ENCODE peak calls at places on chromosomes 2 and 18, in six cellular contexts. One of them, this sample, is unnamed.
A peak's percentile ranks its signal among the peaks of the same experiment; 100 is the strongest.

GRCh38 chr2:169485650-169486138 is 6.4 kb downstream of the BBS5 start:
- DNase-seq in PC-3: no peak
- DNase-seq in GM23248: no peak
- DNase-seq in HCT116: no peak
- DNase-seq in mesendoderm: no peak
- DNase-seq in astrocyte: no peak
- DNase-seq in this sample: no peak

GRCh38 chr2:191950132-191950885 is 103.4 kb upstream of the CAVIN2 start:
- DNase-seq in GM23248: peak; percentile 77
- DNase-seq in HCT116: no peak
- DNase-seq in mesendoderm: peak; percentile 37
- DNase-seq in PC-3: peak; percentile 36
- DNase-seq in astrocyte: peak; percentile 56
- DNase-seq in this sample: no peak

GRCh38 chr2:120661551-120661950 is 74.1 kb upstream of the GLI2 start:
- DNase-seq in PC-3: no peak
- DNase-seq in GM23248: peak; percentile 35
- DNase-seq in HCT116: no peak
- DNase-seq in astrocyte: peak; percentile 10
- DNase-seq in mesendoderm: peak; percentile 86
- DNase-seq in this sample: peak; percentile 94

GRCh38 chr2:137659616-137660015 is 304.7 kb upstream of the HNMT start:
- DNase-seq in mesendoderm: peak; percentile 14
- DNase-seq in HCT116: no peak
- DNase-seq in GM23248: peak; percentile 50
- DNase-seq in PC-3: peak; percentile 76
- DNase-seq in astrocyte: no peak
- DNase-seq in this sample: no peak

GRCh38 chr2:197972017-197972416 is 167.6 kb downstream of the PLCL1 start:
- DNase-seq in mesendoderm: no peak
- DNase-seq in astrocyte: peak; percentile 65
- DNase-seq in HCT116: no peak
- DNase-seq in PC-3: peak; percentile 29
- DNase-seq in GM23248: peak; percentile 94
- DNase-seq in this sample: no peak

GRCh38 chr18:77374106-77374505 is 124.5 kb downstream of the GALR1 start:
- DNase-seq in HCT116: no peak
- DNase-seq in GM23248: no peak
- DNase-seq in mesendoderm: no peak
- DNase-seq in astrocyte: no peak
- DNase-seq in PC-3: no peak
- DNase-seq in this sample: no peak

GRCh38 chr18:60838677-60839076 is 466.1 kb upstream of the MC4R start:
- DNase-seq in mesendoderm: no peak
- DNase-seq in HCT116: no peak
- DNase-seq in PC-3: no peak
- DNase-seq in astrocyte: no peak
- DNase-seq in GM23248: peak; percentile 0
- DNase-seq in this sample: no peak

GRCh38 chr18:69490813-69491212 is 90.1 kb downstream of the DOK6 start:
- DNase-seq in HCT116: no peak
- DNase-seq in astrocyte: peak; percentile 74
- DNase-seq in PC-3: peak; percentile 43
- DNase-seq in mesendoderm: peak; percentile 25
- DNase-seq in GM23248: peak; percentile 65
- DNase-seq in this sample: no peak

GRCh38 chr2:239502430-239503221 is 101.8 kb upstream of the HDAC4 start:
- DNase-seq in GM23248: no peak
- DNase-seq in astrocyte: no peak
- DNase-seq in HCT116: no peak
- DNase-seq in PC-3: no peak
- DNase-seq in mesendoderm: no peak
- DNase-seq in this sample: no peak

GRCh38 chr2:128519517-128520215 is 201.0 kb upstream of the HS6ST1 start:
- DNase-seq in HCT116: no peak
- DNase-seq in mesendoderm: no peak
- DNase-seq in GM23248: no peak
- DNase-seq in astrocyte: no peak
- DNase-seq in PC-3: no peak
- DNase-seq in this sample: no peak

GRCh38 chr2:225637199-225637598 is 237.7 kb downstream of the NYAP2 start:
- DNase-seq in mesendoderm: no peak
- DNase-seq in GM23248: peak; percentile 13
- DNase-seq in PC-3: no peak
- DNase-seq in HCT116: no peak
- DNase-seq in astrocyte: no peak
- DNase-seq in this sample: no peak

GRCh38 chr2:33240178-33240577 is 236.3 kb upstream of the RASGRP3 start:
- DNase-seq in HCT116: no peak
- DNase-seq in PC-3: peak; percentile 70
- DNase-seq in GM23248: no peak
- DNase-seq in mesendoderm: peak; percentile 75
- DNase-seq in astrocyte: peak; percentile 84
- DNase-seq in this sample: no peak

GRCh38 chr2:239544846-239545465 is 144.1 kb upstream of the HDAC4 start:
- DNase-seq in PC-3: no peak
- DNase-seq in GM23248: no peak
- DNase-seq in mesendoderm: no peak
- DNase-seq in HCT116: no peak
- DNase-seq in astrocyte: no peak
- DNase-seq in this sample: peak; percentile 13

GRCh38 chr2:231605607-231606091 is 13.0 kb downstream of the TEX44 start:
- DNase-seq in GM23248: peak; percentile 21
- DNase-seq in PC-3: no peak
- DNase-seq in mesendoderm: peak; percentile 75
- DNase-seq in astrocyte: no peak
- DNase-seq in HCT116: no peak
- DNase-seq in this sample: peak; percentile 65

GRCh38 chr2:221914334-221914733 is 342.2 kb upstream of the EPHA4 start:
- DNase-seq in astrocyte: peak; percentile 8
- DNase-seq in mesendoderm: no peak
- DNase-seq in PC-3: no peak
- DNase-seq in HCT116: no peak
- DNase-seq in GM23248: no peak
- DNase-seq in this sample: no peak

GRCh38 chr2:42877936-42878335 is 85.6 kb upstream of the HAAO start:
- DNase-seq in GM23248: no peak
- DNase-seq in mesendoderm: no peak
- DNase-seq in PC-3: no peak
- DNase-seq in HCT116: no peak
- DNase-seq in astrocyte: no peak
- DNase-seq in this sample: peak; percentile 12

GRCh38 chr2:197181491-197181890 is 129.1 kb downstream of the ANKRD44 start:
- DNase-seq in HCT116: no peak
- DNase-seq in mesendoderm: no peak
- DNase-seq in GM23248: peak; percentile 56
- DNase-seq in PC-3: no peak
- DNase-seq in astrocyte: peak; percentile 88
- DNase-seq in this sample: no peak

GRCh38 chr2:222960126-222960525 is 91.9 kb upstream of the KCNE4 start:
- DNase-seq in PC-3: no peak
- DNase-seq in mesendoderm: no peak
- DNase-seq in astrocyte: peak; percentile 69
- DNase-seq in GM23248: peak; percentile 74
- DNase-seq in HCT116: no peak
- DNase-seq in this sample: no peak

GRCh38 chr2:51511002-51511401 is 479.1 kb upstream of the NRXN1 start:
- DNase-seq in GM23248: no peak
- DNase-seq in PC-3: no peak
- DNase-seq in HCT116: no peak
- DNase-seq in mesendoderm: no peak
- DNase-seq in astrocyte: no peak
- DNase-seq in this sample: no peak

GRCh38 chr2:1564506-1564905 is 151.2 kb downstream of the TPO start:
- DNase-seq in mesendoderm: no peak
- DNase-seq in astrocyte: no peak
- DNase-seq in HCT116: no peak
- DNase-seq in PC-3: no peak
- DNase-seq in GM23248: no peak
- DNase-seq in this sample: no peak

GRCh38 chr2:127630409-127631183 is 15.4 kb upstream of the GPR17 start:
- DNase-seq in astrocyte: no peak
- DNase-seq in GM23248: no peak
- DNase-seq in HCT116: no peak
- DNase-seq in mesendoderm: no peak
- DNase-seq in PC-3: no peak
- DNase-seq in this sample: no peak

DNA sequence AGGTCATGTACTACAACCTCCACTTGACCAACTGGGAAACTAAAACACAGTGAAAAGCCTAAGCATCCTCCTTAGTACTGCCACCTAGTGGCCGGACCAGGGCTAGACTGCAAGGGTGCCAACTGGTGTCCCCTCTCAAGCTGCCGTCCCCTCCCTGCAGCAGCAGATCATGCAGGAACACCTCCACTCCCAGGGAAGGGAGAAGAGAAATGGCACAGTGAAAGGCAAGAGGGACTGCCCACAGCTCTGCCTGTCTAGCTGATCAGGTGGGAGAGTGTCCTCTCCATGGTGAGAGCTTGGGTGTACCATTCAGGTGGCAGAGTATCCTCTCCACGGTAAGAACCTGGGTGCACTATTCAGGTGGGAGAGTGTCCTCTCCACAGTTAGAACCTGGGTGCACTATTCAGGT is 78.1 kb downstream of the AAK1 start:
- DNase-seq in HCT116: peak; percentile 36
- DNase-seq in GM23248: peak; percentile 47
- DNase-seq in PC-3: peak; percentile 46
- DNase-seq in mesendoderm: peak; percentile 85
- DNase-seq in astrocyte: no peak
- DNase-seq in this sample: peak; percentile 95
- H3K4me1 ChIP-seq in HCT116: peaks cover under 1% of the 10 kb centered on the region
- H3K4me1 ChIP-seq in GM23248: peaks cover 40% of the 10 kb centered on the region
- H3K4me1 ChIP-seq in PC-3: peaks cover 66% of the 10 kb centered on the region
- H3K4me1 ChIP-seq in mesendoderm: peaks cover 2% of the 10 kb centered on the region
- H3K4me1 ChIP-seq in astrocyte: peaks cover 12% of the 10 kb centered on the region
- H3K4me1 ChIP-seq in this sample: peaks cover 6% of the 10 kb centered on the region

GRCh38 chr2:237920673-237921072 is 46.1 kb upstream of the UBE2F start:
- DNase-seq in PC-3: no peak
- DNase-seq in GM23248: peak; percentile 80
- DNase-seq in mesendoderm: no peak
- DNase-seq in HCT116: no peak
- DNase-seq in astrocyte: no peak
- DNase-seq in this sample: no peak

GRCh38 chr2:237923507-237924163 is 43.2 kb upstream of the UBE2F start:
- DNase-seq in PC-3: no peak
- DNase-seq in HCT116: peak; percentile 29
- DNase-seq in astrocyte: peak; percentile 16
- DNase-seq in mesendoderm: peak; percentile 68
- DNase-seq in GM23248: peak; percentile 83
- DNase-seq in this sample: peak; percentile 93

GRCh38 chr2:237921967-237922492 is 44.8 kb upstream of the UBE2F start:
- DNase-seq in astrocyte: no peak
- DNase-seq in GM23248: no peak
- DNase-seq in HCT116: no peak
- DNase-seq in mesendoderm: no peak
- DNase-seq in PC-3: no peak
- DNase-seq in this sample: no peak

GRCh38 chr2:237924164-237924534 is 42.7 kb upstream of the UBE2F start:
- DNase-seq in mesendoderm: no peak
- DNase-seq in PC-3: no peak
- DNase-seq in astrocyte: no peak
- DNase-seq in GM23248: no peak
- DNase-seq in HCT116: no peak
- DNase-seq in this sample: no peak

DNA sequence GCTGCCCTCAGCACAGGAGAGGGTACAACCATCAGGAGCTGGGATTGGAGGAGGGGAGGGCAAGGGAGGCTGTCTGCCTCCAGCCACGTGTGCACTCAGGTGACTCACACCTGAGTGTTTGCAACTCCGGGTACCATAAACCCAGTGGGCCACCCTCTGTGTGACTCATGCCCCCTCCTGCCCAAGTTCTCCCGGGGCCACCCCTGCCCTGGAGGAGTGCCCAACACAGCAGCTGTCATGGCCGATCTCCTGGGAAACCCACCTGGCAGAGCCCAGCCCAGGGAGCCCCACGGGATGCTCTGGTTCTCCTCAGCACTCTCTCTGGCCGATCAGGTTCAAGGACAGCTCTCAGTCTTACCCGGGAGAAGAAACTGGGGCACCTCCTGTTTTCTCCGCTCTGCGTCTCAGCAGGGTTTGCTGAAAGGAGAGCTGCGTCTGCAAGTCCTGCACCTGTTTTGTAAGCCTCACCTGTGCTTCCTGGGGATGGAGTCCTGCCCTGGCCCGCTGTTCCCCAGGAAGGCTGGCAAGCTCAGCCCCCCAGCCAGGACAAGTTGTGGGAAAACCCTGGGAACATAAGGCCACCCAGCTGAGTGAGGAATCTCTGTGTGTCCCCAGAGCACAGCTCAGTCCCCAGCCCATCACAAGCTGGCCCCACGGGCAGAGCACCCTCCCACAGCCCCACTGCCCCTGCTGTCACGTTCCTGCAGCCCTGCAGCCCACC is 44.0 kb upstream of the UBE2F start:
- DNase-seq in PC-3: peak; percentile 79
- DNase-seq in astrocyte: no peak
- DNase-seq in GM23248: no peak
- DNase-seq in mesendoderm: no peak
- DNase-seq in HCT116: peak; percentile 49
- DNase-seq in this sample: peak; percentile 55
- H3K9ac ChIP-seq in PC-3: no peak overlapping the region
- H3K9ac ChIP-seq in astrocyte: no peak overlapping the region
- H3K9ac ChIP-seq in GM23248: peak overlapping the region; percentile 31
- H3K9ac ChIP-seq in mesendoderm: no peak overlapping the region
- H3K9ac ChIP-seq in HCT116: peak overlapping the region; percentile 44
- H3K9ac ChIP-seq in this sample: no peak overlapping the region

GRCh38 chr18:2908946-2909335 is 62.1 kb downstream of the EMILIN2 start:
- DNase-seq in mesendoderm: no peak
- DNase-seq in HCT116: no peak
- DNase-seq in PC-3: no peak
- DNase-seq in astrocyte: no peak
- DNase-seq in GM23248: no peak
- DNase-seq in this sample: peak; percentile 34

GRCh38 chr18:2908166-2908945 is 61.5 kb downstream of the EMILIN2 start:
- DNase-seq in astrocyte: no peak
- DNase-seq in HCT116: no peak
- DNase-seq in GM23248: no peak
- DNase-seq in mesendoderm: no peak
- DNase-seq in PC-3: no peak
- DNase-seq in this sample: peak; percentile 32

GRCh38 chr18:2907459-2908145 is 60.8 kb downstream of the EMILIN2 start:
- DNase-seq in PC-3: no peak
- DNase-seq in astrocyte: no peak
- DNase-seq in GM23248: peak; percentile 21
- DNase-seq in mesendoderm: no peak
- DNase-seq in HCT116: no peak
- DNase-seq in this sample: peak; percentile 34

GRCh38 chr18:2905802-2906521 is 59.2 kb downstream of the EMILIN2 start:
- DNase-seq in HCT116: peak; percentile 33
- DNase-seq in PC-3: peak; percentile 68
- DNase-seq in GM23248: peak; percentile 69
- DNase-seq in astrocyte: no peak
- DNase-seq in mesendoderm: peak; percentile 62
- DNase-seq in this sample: peak; percentile 77

GRCh38 chr18:2906522-2907458 is 60.0 kb downstream of the EMILIN2 start:
- DNase-seq in mesendoderm: peak; percentile 47
- DNase-seq in astrocyte: no peak
- DNase-seq in GM23248: peak; percentile 69
- DNase-seq in PC-3: peak; percentile 31
- DNase-seq in HCT116: no peak
- DNase-seq in this sample: peak; percentile 80
- H3K27ac ChIP-seq in mesendoderm: peak overlapping the region; percentile 38
- H3K27ac ChIP-seq in astrocyte: no peak overlapping the region
- H3K27ac ChIP-seq in GM23248: peak overlapping the region; percentile 4
- H3K27ac ChIP-seq in PC-3: peak overlapping the region; percentile 27
- H3K27ac ChIP-seq in HCT116: peak overlapping the region; percentile 96
- H3K27ac ChIP-seq in this sample: no peak overlapping the region

GRCh38 chr18:7202119-7202680 is 28.7 kb upstream of the LRRC30 start:
- DNase-seq in mesendoderm: no peak
- DNase-seq in GM23248: no peak
- DNase-seq in astrocyte: no peak
- DNase-seq in PC-3: no peak
- DNase-seq in HCT116: no peak
- DNase-seq in this sample: no peak
- H3K4me1 ChIP-seq in mesendoderm: no peaks in the 10 kb centered on the region
- H3K4me1 ChIP-seq in GM23248: peaks cover under 1% of the 10 kb centered on the region
- H3K4me1 ChIP-seq in astrocyte: no peaks in the 10 kb centered on the region
- H3K4me1 ChIP-seq in PC-3: no peaks in the 10 kb centered on the region
- H3K4me1 ChIP-seq in HCT116: no peaks in the 10 kb centered on the region
- H3K4me1 ChIP-seq in this sample: peaks cover 3% of the 10 kb centered on the region